ENCODE peak calls at places on chromosomes 11 and 22, in four cellular contexts. One of them, this sample, is unnamed. For H4K20me1, the result is how much of the 10 kb centered on the place peaks cover.

GRCh38 chr22:36816635-36817428 is at the start of gene PVALB:
- DNase-seq in endothelial cell of umbilical vein: peak
- DNase-seq in DND-41: no peak
- DNase-seq in GM23248: peak
- DNase-seq in this sample: no peak

GRCh38 chr11:1541474-1542204 is 30.4 kb downstream of the DUSP8 start:
- DNase-seq in endothelial cell of umbilical vein: no peak
- DNase-seq in DND-41: no peak
- DNase-seq in GM23248: no peak
- DNase-seq in this sample: no peak

GRCh38 chr11:111081021-111081511 is 164.5 kb upstream of the POU2AF2 start:
- DNase-seq in endothelial cell of umbilical vein: no peak
- DNase-seq in DND-41: no peak
- DNase-seq in GM23248: peak
- DNase-seq in this sample: no peak

GRCh38 chr11:106381895-106382294 is 304.4 kb downstream of the AASDHPPT start:
- DNase-seq in endothelial cell of umbilical vein: no peak
- DNase-seq in DND-41: no peak
- DNase-seq in GM23248: no peak
- DNase-seq in this sample: no peak

GRCh38 chr11:17554487-17554886 is 7.4 kb downstream of the OTOG start:
- DNase-seq in endothelial cell of umbilical vein: no peak
- DNase-seq in DND-41: no peak
- DNase-seq in GM23248: no peak
- DNase-seq in this sample: no peak

GRCh38 chr11:119702261-119702591 is 26.8 kb downstream of the NECTIN1 start:
- DNase-seq in endothelial cell of umbilical vein: no peak
- DNase-seq in DND-41: no peak
- DNase-seq in GM23248: no peak
- DNase-seq in this sample: no peak

GRCh38 chr22:49332691-49333090 is 495.0 kb downstream of the BRD1 start:
- DNase-seq in endothelial cell of umbilical vein: no peak
- DNase-seq in DND-41: no peak
- DNase-seq in GM23248: no peak
- DNase-seq in this sample: no peak

GRCh38 chr11:32137263-32137662 is 46.4 kb downstream of the RCN1 start:
- DNase-seq in endothelial cell of umbilical vein: peak
- DNase-seq in DND-41: no peak
- DNase-seq in GM23248: peak
- DNase-seq in this sample: peak

GRCh38 chr11:11332141-11332710 is 20.8 kb downstream of the CSNK2A3 start:
- DNase-seq in endothelial cell of umbilical vein: no peak
- DNase-seq in DND-41: no peak
- DNase-seq in GM23248: no peak
- DNase-seq in this sample: no peak

GRCh38 chr11:83191491-83191890 is 2.0 kb upstream of the ANKRD42 start:
- DNase-seq in endothelial cell of umbilical vein: no peak
- DNase-seq in DND-41: no peak
- DNase-seq in GM23248: no peak
- DNase-seq in this sample: no peak

GRCh38 chr11:73359930-73360742 is 16.1 kb upstream of the RELT start:
- DNase-seq in endothelial cell of umbilical vein: peak
- DNase-seq in DND-41: peak
- DNase-seq in GM23248: peak
- DNase-seq in this sample: no peak

GRCh38 chr11:44484211-44484610 is 81.3 kb upstream of the CD82 start:
- DNase-seq in endothelial cell of umbilical vein: peak
- DNase-seq in DND-41: no peak
- DNase-seq in GM23248: peak
- DNase-seq in this sample: no peak

GRCh38 chr11:61777234-61778090 is 14.9 kb downstream of the TMEM258 start:
- DNase-seq in endothelial cell of umbilical vein: peak
- DNase-seq in DND-41: no peak
- DNase-seq in GM23248: peak
- DNase-seq in this sample: no peak

GRCh38 chr11:64234840-64235379 is 526 bp downstream of the VEGFB start:
- DNase-seq in endothelial cell of umbilical vein: no peak
- DNase-seq in DND-41: peak
- DNase-seq in GM23248: peak
- DNase-seq in this sample: no peak

GRCh38 chr22:28997342-28997741 is 64.3 kb downstream of the C22orf31 start:
- DNase-seq in endothelial cell of umbilical vein: no peak
- DNase-seq in DND-41: no peak
- DNase-seq in GM23248: no peak
- DNase-seq in this sample: no peak

GRCh38 chr22:46057762-46058420 is 80.9 kb upstream of the WNT7B start:
- DNase-seq in endothelial cell of umbilical vein: no peak
- DNase-seq in DND-41: peak
- DNase-seq in GM23248: peak
- DNase-seq in this sample: no peak

GRCh38 chr22:46055851-46056168 is 78.8 kb upstream of the WNT7B start:
- DNase-seq in endothelial cell of umbilical vein: no peak
- DNase-seq in DND-41: no peak
- DNase-seq in GM23248: no peak
- DNase-seq in this sample: no peak

GRCh38 chr22:46055176-46055850 is 78.4 kb upstream of the WNT7B start:
- DNase-seq in endothelial cell of umbilical vein: peak
- DNase-seq in DND-41: no peak
- DNase-seq in GM23248: peak
- DNase-seq in this sample: no peak

GRCh38 chr22:46057206-46057605 is 80.2 kb upstream of the WNT7B start:
- DNase-seq in endothelial cell of umbilical vein: no peak
- DNase-seq in DND-41: no peak
- DNase-seq in GM23248: peak
- DNase-seq in this sample: no peak

GRCh38 chr22:46056169-46057041 is 79.4 kb upstream of the WNT7B start:
- DNase-seq in endothelial cell of umbilical vein: no peak
- DNase-seq in DND-41: no peak
- DNase-seq in GM23248: peak
- DNase-seq in this sample: no peak
- H3K4me2 ChIP-seq in endothelial cell of umbilical vein: peak
- H3K4me2 ChIP-seq in DND-41: peak
- H3K4me2 ChIP-seq in GM23248: peak
- H3K4me2 ChIP-seq in this sample: peak

DNA sequence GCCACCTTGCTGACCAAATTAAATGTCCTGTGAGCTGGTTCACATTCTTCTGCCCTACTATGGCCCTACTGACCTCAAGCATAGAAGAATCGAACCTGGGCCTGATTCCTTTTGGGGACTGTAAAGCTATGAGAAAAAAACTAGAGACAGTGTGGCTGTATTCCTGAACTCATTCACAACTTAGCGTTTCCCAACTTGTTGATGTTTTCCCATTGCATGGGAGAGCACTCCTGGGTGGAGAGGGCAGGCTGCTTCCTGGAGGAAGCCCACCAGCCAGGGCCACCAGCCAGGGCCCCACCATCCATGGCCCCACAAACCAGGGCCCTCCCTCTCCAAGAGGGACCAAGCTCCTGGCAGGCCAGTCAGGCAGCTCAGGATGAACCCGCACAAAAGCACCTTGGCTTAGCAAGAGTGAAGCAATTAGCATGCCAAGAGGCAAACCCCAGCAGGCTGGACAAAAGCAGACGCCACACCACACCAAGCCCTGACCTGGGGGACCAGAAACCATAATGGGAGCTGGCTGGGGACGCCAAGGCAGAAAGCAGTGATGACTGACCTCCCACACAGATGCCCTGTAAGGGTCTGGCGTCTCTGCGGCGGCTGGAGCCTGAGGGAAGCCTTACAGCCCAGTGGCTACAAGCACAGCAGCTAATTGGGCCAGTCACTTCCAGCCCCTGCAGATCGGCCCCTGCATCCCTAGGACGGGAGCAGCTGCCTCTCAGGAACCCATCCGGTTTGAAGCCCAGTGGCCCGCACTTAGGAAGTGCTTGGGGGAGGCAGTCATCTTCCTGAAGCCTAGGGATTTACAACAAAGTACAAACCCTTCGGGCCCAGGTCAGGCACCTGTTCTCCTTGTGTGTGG is 2.1 kb downstream of the CERK start:
- DNase-seq in endothelial cell of umbilical vein: peak
- DNase-seq in DND-41: no peak
- DNase-seq in GM23248: peak
- DNase-seq in this sample: no peak
- H4K20me1 ChIP-seq in endothelial cell of umbilical vein: under half
- H4K20me1 ChIP-seq in DND-41: under half
- H4K20me1 ChIP-seq in GM23248: under half
- H4K20me1 ChIP-seq in this sample: under half

DNA sequence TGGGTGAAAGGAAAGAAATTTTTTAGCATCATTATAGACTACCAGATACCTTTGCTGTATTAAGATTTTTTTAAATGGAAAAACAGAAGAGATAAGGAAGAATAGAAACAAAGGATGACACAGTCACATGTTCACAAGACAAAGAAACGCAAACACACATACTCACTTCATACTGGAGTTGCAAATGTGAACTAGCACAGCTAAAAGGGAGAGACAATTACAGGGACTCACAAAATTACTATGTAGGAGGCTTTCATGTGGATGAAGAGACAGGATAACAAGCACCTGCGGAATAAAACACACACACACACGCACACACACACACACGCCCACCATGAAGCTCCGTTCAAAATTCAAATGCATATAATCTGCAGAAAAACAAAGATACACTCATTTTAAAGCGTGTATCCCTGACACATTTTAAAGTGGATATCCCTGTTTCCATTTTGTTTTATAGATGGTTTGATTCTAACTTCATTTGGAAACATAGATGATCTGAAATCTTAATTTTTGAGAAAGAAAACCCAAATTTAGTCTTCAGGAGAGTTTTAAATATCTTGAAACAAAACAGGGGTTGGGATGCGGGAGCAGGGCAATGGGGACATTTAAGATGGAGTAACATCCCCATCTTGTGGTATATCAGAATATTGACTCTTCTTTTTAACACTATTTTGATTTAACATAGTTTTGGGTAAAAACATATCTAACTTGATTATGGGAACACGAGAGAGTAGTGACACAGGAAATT is 36.7 kb downstream of the JRKL start:
- DNase-seq in endothelial cell of umbilical vein: peak
- DNase-seq in DND-41: no peak
- DNase-seq in GM23248: peak
- DNase-seq in this sample: no peak
- H3K4me2 ChIP-seq in endothelial cell of umbilical vein: no peak
- H3K4me2 ChIP-seq in DND-41: no peak
- H3K4me2 ChIP-seq in GM23248: peak
- H3K4me2 ChIP-seq in this sample: no peak

GRCh38 chr11:70305501-70305900 is 35.0 kb downstream of the PPFIA1 start:
- DNase-seq in endothelial cell of umbilical vein: no peak
- DNase-seq in DND-41: no peak
- DNase-seq in GM23248: peak
- DNase-seq in this sample: no peak

GRCh38 chr11:70304208-70304603 is 33.7 kb downstream of the PPFIA1 start:
- DNase-seq in endothelial cell of umbilical vein: no peak
- DNase-seq in DND-41: no peak
- DNase-seq in GM23248: no peak
- DNase-seq in this sample: no peak

GRCh38 chr11:70301191-70301590 is 30.7 kb downstream of the PPFIA1 start:
- DNase-seq in endothelial cell of umbilical vein: no peak
- DNase-seq in DND-41: no peak
- DNase-seq in GM23248: no peak
- DNase-seq in this sample: no peak

GRCh38 chr11:70302086-70302752 is 31.7 kb downstream of the PPFIA1 start:
- DNase-seq in endothelial cell of umbilical vein: no peak
- DNase-seq in DND-41: no peak
- DNase-seq in GM23248: no peak
- DNase-seq in this sample: no peak

GRCh38 chr11:70303070-70303469 is 32.6 kb downstream of the PPFIA1 start:
- DNase-seq in endothelial cell of umbilical vein: no peak
- DNase-seq in DND-41: no peak
- DNase-seq in GM23248: peak
- DNase-seq in this sample: no peak
- H4K20me1 ChIP-seq in endothelial cell of umbilical vein: under half
- H4K20me1 ChIP-seq in DND-41: under half
- H4K20me1 ChIP-seq in GM23248: under half
- H4K20me1 ChIP-seq in this sample: under half

DNA sequence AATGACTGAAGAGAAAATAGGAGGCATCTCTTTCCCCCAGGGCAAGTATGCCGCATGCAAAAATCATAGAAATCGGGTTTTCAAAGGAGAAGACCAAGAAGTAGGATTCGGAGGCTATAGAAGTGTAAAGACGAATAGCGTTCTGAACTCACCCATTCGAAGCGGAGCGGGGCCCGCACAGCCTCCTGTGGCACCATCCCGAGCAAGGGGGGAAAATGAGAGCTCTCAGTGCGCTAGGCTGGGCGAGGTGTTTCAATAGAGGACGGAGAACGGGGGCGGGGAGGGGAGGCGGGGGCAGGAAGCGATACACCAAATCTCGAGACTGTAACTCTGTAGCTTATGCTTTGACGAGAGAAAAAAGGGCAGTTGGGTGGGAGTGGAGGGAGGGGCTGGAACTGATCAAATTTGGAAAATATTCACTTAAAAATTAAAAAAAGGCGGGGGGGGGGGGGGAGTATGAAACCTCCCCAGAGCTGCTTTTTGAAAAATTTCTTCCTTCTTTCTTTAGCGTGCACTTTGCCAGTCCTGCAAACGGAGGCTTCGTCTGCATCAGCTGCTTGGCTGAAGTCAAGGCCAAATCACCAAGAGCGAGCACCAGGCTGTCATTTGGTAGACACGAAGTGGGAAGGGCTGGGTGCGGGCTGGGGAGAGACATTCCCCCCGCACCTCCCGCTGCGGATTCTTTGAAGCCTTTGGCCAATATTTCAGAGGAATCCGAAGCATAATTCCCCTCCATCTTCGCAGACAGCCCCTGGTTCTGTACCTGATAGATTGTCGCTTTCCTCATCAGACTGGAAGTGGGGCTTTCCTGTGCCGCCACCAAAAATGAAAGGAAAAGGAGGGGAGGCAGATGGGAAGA is 15.6 kb downstream of the BLID start:
- DNase-seq in endothelial cell of umbilical vein: peak
- DNase-seq in DND-41: no peak
- DNase-seq in GM23248: peak
- DNase-seq in this sample: no peak
- H3K4me2 ChIP-seq in endothelial cell of umbilical vein: peak
- H3K4me2 ChIP-seq in DND-41: no peak
- H3K4me2 ChIP-seq in GM23248: peak
- H3K4me2 ChIP-seq in this sample: peak

This sample was measured in keratinocyte.